ENCODE peak calls at places on chromosomes 3 and 15, in eight cellular contexts. V is gastrocnemius medialis, U is esophagus muscularis mucosa, F is A549, M is transverse colon, D is breast epithelium, L is heart left ventricle, Q is right lobe of liver. R is an unnamed sample. For H3K4me1, the result is how much of the 10 kb centered on the place peaks cover.

GRCh38 chr15:43253431-43254403 is 13.0 kb downstream of the TGM5 start:
- DNase-seq in V (peak), U (no peak), F (no peak), M (peak), D (peak), L (no peak), Q (peak), R (no peak)

GRCh38 chr3:46541856-46542255 is 24.2 kb downstream of the LRRC2 start:
- DNase-seq in V (no peak), U (no peak), F (no peak), M (no peak), D (no peak), L (no peak), Q (no peak), R (no peak)

GRCh38 chr3:134079111-134079531 is 49.4 kb upstream of the SLCO2A1 start:
- DNase-seq in V (no peak), U (peak), F (no peak), M (no peak), D (no peak), L (no peak), Q (no peak), R (no peak)

GRCh38 chr15:66092053-66092976 is 161.2 kb downstream of the MEGF11 start:
- DNase-seq in V (no peak), U (no peak), F (no peak), M (no peak), D (no peak), L (no peak), Q (no peak), R (peak)

GRCh38 chr3:177420643-177421042 is 223.4 kb upstream of the TBL1XR1 start:
- DNase-seq in V (peak), U (no peak), F (no peak), M (no peak), D (no peak), L (no peak), Q (no peak), R (no peak)

GRCh38 chr3:12764171-12764776 is 5.2 kb upstream of the TMEM40 start:
- DNase-seq in V (no peak), U (no peak), F (no peak), M (no peak), D (no peak), L (no peak), Q (no peak), R (no peak)

GRCh38 chr3:8423307-8423706 is 78.3 kb upstream of the LMCD1 start:
- DNase-seq in V (no peak), U (no peak), F (no peak), M (no peak), D (no peak), L (no peak), Q (no peak), R (no peak)

GRCh38 chr15:32717290-32718081 is at the start of gene GREM1:
- DNase-seq in V (no peak), U (no peak), F (no peak), M (peak), D (no peak), L (no peak), Q (no peak), R (peak)

GRCh38 chr15:41775651-41776050 is 1.4 kb downstream of the MAPKBP1 start:
- DNase-seq in V (no peak), U (peak), F (no peak), M (no peak), D (no peak), L (no peak), Q (no peak), R (no peak)

GRCh38 chr15:79769081-79769481 is 127.7 kb downstream of the MTHFS start:
- DNase-seq in V (no peak), U (no peak), F (peak), M (no peak), D (peak), L (no peak), Q (peak), R (no peak)

GRCh38 chr3:48125026-48125704 is 63.1 kb downstream of the CDC25A start:
- DNase-seq in V (no peak), U (no peak), F (no peak), M (no peak), D (no peak), L (no peak), Q (no peak), R (no peak)

GRCh38 chr3:42500091-42500490 is 2.4 kb upstream of the VIPR1 start:
- DNase-seq in V (no peak), U (no peak), F (no peak), M (no peak), D (peak), L (no peak), Q (no peak), R (peak)

GRCh38 chr15:73127302-73127936 is 75.2 kb downstream of the NEO1 start:
- DNase-seq in V (no peak), U (no peak), F (peak), M (no peak), D (no peak), L (no peak), Q (no peak), R (no peak)

GRCh38 chr15:69474291-69474690 is 21.7 kb downstream of the RPLP1 start:
- DNase-seq in V (no peak), U (no peak), F (no peak), M (no peak), D (peak), L (no peak), Q (no peak), R (no peak)

GRCh38 chr3:169722715-169723114 is 42.1 kb downstream of the TERC start:
- DNase-seq in V (no peak), U (no peak), F (no peak), M (no peak), D (no peak), L (no peak), Q (no peak), R (no peak)

GRCh38 chr15:88900309-88900981 is 5.1 kb upstream of the HAPLN3 start:
- DNase-seq in V (peak), U (no peak), F (no peak), M (no peak), D (no peak), L (no peak), Q (no peak), R (no peak)

GRCh38 chr3:31444220-31445142 is 88.2 kb upstream of the STT3B start:
- DNase-seq in V (no peak), U (no peak), F (no peak), M (no peak), D (no peak), L (no peak), Q (no peak), R (no peak)

GRCh38 chr15:83113881-83114280 is 6.4 kb downstream of the TM6SF1 start:
- DNase-seq in V (no peak), U (peak), F (no peak), M (no peak), D (no peak), L (no peak), Q (no peak), R (no peak)

GRCh38 chr15:46315540-46315939 is 680.7 kb downstream of the SQOR start:
- DNase-seq in V (no peak), U (no peak), F (no peak), M (no peak), D (no peak), L (no peak), Q (no peak), R (no peak)

GRCh38 chr15:74789171-74789627 is 7.3 kb downstream of the CSK start:
- DNase-seq in V (no peak), U (no peak), F (no peak), M (peak), D (no peak), L (no peak), Q (peak), R (peak)

GRCh38 chr3:10848261-10848660 is 32.2 kb downstream of the SLC6A11 start:
- DNase-seq in V (no peak), U (no peak), F (no peak), M (no peak), D (no peak), L (no peak), Q (no peak), R (no peak)

GRCh38 chr3:57877116-57877515 is 121.0 kb downstream of the SLMAP start:
- DNase-seq in V (no peak), U (no peak), F (no peak), M (no peak), D (no peak), L (no peak), Q (no peak), R (no peak)

DNA sequence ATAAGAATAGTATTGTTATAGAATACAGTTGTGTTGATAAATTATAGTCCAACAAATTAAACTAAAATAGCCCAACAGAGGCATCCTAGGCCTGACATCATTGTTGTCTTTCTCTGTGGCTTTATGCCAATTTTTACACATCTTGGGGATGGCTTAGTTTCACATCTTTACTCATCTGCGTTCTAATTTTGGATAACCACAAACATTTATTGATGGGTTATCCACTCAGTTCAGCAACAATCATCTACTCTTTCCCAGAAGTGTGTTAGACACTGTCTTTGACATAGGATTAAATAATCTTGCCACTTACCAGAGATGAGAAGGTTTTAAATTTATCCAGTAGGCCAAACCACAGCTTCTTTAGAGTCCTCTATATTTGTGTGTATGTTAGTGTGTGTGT is 120.8 kb upstream of the PHLDB2 start:
- DNase-seq in V (no peak), U (no peak), F (no peak), M (no peak), D (no peak), L (no peak), Q (no peak), R (no peak)
- H3K27ac ChIP-seq in V (peak), U (peak), F (peak), M (peak), D (peak), L (peak), Q (peak), R (peak)

GRCh38 chr15:84634228-84634837 is 19.8 kb downstream of the WDR73 start:
- DNase-seq in V (no peak), U (no peak), F (no peak), M (no peak), D (no peak), L (no peak), Q (no peak), R (no peak)

GRCh38 chr15:84638103-84638502 is 16.0 kb downstream of the WDR73 start:
- DNase-seq in V (no peak), U (no peak), F (no peak), M (no peak), D (no peak), L (no peak), Q (no peak), R (no peak)

GRCh38 chr15:84629033-84629432 is 25.1 kb downstream of the WDR73 start:
- DNase-seq in V (no peak), U (no peak), F (no peak), M (no peak), D (no peak), L (no peak), Q (no peak), R (no peak)

GRCh38 chr15:84631706-84632272 is 22.3 kb downstream of the WDR73 start:
- DNase-seq in V (no peak), U (no peak), F (no peak), M (no peak), D (no peak), L (no peak), Q (no peak), R (no peak)

GRCh38 chr15:84633311-84634227 is 20.5 kb downstream of the WDR73 start:
- DNase-seq in V (peak), U (peak), F (no peak), M (peak), D (peak), L (peak), Q (peak), R (peak)
- TF ChIP-seq POLR2A in V (peak), U (no peak), F (peak), M (peak), D (no peak), L (peak), Q (peak), R (no peak)

GRCh38 chr3:128786434-128787020 is 60.5 kb downstream of the RAB7A start:
- DNase-seq in V (no peak), U (no peak), F (no peak), M (no peak), D (no peak), L (no peak), Q (no peak), R (no peak)
- H3K4me1 ChIP-seq in V (half or more), U (half or more), F (under half), M (under half), D (under half), L (half or more), Q (under half), R (under half)

GRCh38 chr3:18066899-18067582 is 324.6 kb upstream of the TBC1D5 start:
- DNase-seq in V (no peak), U (no peak), F (no peak), M (no peak), D (no peak), L (no peak), Q (no peak), R (no peak)
- H3K27ac ChIP-seq in V (no peak), U (no peak), F (no peak), M (no peak), D (no peak), L (no peak), Q (no peak), R (no peak)

GRCh38 chr3:50237754-50238548 is 1.9 kb downstream of the GNAI2 start:
- DNase-seq in V (peak), U (peak), F (no peak), M (peak), D (peak), L (peak), Q (peak), R (peak)

GRCh38 chr3:50237133-50237651 is 1.2 kb downstream of the GNAI2 start:
- DNase-seq in V (no peak), U (no peak), F (no peak), M (no peak), D (no peak), L (peak), Q (no peak), R (no peak)

GRCh38 chr3:50235716-50236483 is at the start of gene GNAI2:
- DNase-seq in V (peak), U (peak), F (peak), M (peak), D (peak), L (peak), Q (peak), R (peak)

GRCh38 chr3:50238549-50239026 is 2.6 kb downstream of the GNAI2 start:
- DNase-seq in V (peak), U (no peak), F (no peak), M (peak), D (peak), L (peak), Q (peak), R (peak)

DNA sequence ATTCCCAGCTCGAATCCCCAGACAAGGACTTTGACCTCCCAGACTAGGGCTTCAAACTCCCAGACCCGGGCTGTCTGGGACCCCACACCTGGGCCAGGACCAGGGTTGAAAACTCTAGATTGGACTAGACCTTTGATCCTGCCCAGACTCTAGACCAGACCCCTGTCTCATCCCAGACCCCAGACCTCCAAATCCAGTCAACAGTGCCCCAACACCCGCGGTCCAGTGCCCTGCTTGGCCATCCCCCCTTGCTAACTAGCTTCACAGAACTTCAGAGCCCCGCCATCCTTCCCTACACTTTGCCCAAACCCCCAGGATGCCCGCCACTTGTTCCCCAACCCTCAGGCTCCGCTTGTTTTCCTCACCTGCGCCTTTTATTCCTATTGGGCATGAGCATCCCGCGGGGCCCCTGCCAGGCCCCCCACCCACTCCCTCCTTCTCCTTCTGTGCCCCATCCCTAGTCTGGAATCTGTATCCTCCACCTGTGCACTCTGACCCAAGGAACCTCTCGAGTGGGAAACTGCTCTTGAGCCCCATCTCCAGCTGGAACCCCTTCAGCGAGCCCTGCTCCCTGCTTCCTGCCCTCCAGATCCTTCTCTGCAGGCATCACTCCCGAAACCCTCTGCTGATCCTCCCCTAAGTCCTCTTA is 604 bp downstream of the GNAI2 start:
- DNase-seq in V (no peak), U (no peak), F (no peak), M (no peak), D (no peak), L (no peak), Q (no peak), R (no peak)
- TF ChIP-seq POLR2A in V (no peak), U (no peak), F (no peak), M (no peak), D (no peak), L (no peak), Q (no peak), R (no peak)

GRCh38 chr15:40763801-40764765 is at the start of gene GCHFR:
- DNase-seq in V (no peak), U (no peak), F (peak), M (peak), D (peak), L (peak), Q (peak), R (peak)
- H3K4me1 ChIP-seq in V (under half), U (under half), F (under half), M (under half), D (under half), L (under half), Q (under half), R (under half)

GRCh38 chr15:67828969-67829646 is 3.8 kb downstream of the SKOR1 start:
- DNase-seq in V (no peak), U (no peak), F (no peak), M (no peak), D (no peak), L (no peak), Q (no peak), R (peak)
- H3K27ac ChIP-seq in V (no peak), U (no peak), F (no peak), M (no peak), D (no peak), L (no peak), Q (no peak), R (no peak)

GRCh38 chr3:49273825-49274532 is 3.1 kb downstream of the C3orf62 start:
- DNase-seq in V (no peak), U (no peak), F (no peak), M (no peak), D (no peak), L (no peak), Q (no peak), R (no peak)

GRCh38 chr3:49277357-49277723 is 308 bp upstream of the C3orf62 start:
- DNase-seq in V (no peak), U (no peak), F (no peak), M (no peak), D (no peak), L (no peak), Q (no peak), R (no peak)

GRCh38 chr3:49279376-49279775 is 2.3 kb upstream of the C3orf62 start:
- DNase-seq in V (no peak), U (no peak), F (no peak), M (peak), D (no peak), L (no peak), Q (no peak), R (no peak)

GRCh38 chr3:49278548-49278947 is 1.5 kb upstream of the C3orf62 start:
- DNase-seq in V (no peak), U (no peak), F (no peak), M (no peak), D (no peak), L (no peak), Q (no peak), R (no peak)

DNA sequence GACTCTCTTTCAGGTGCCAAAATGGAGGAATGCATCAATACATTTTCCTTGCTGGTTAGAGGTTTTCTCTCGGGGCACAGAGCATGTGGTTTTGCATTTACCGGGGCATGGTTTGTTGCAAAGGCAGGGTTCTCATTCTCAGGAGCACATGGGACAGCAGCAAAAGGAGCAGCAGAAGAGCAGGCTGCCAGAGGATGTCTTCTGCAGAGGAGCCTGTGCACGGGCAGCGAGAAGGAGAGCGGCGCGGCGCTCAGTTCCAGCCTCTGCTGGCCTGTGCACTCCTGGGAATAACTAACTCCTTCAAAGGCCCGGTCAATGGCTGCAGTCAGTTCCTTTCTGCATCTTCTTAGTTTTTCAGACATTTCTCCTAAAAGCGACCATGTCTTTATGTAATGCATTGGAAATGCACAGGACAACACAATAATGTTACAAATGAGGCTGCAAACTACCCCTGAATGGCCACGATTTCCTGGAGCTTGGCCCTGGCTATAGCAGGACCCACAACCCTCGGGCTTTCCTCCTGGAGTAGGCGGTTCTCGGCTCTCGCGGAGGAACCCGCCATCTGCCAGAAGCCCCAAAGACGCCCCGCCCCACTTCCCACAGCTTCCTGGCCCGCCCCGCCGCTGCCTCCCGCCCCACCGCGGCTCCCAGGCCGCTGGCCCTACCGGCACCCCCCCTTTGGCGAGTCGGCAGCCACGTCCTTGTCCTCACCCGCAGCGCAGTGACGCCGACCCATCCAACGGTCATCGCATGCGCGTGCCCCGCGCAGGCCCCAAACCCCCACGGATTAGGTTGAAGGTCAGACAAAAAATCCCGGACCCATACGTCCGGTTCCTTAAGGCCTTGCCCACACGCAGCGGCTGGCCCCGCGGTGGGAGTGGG is at the start of gene C3orf62:
- DNase-seq in V (peak), U (peak), F (peak), M (peak), D (peak), L (peak), Q (peak), R (peak)
- TF ChIP-seq POLR2A in V (peak), U (no peak), F (peak), M (peak), D (no peak), L (peak), Q (peak), R (peak)